ENCODE peak calls at places on chromosome 1, in four cellular contexts. O, N, U and T are unnamed samples.

GRCh38 chr1:107804746-107805145 is 160.2 kb downstream of the VAV3 start:
- DNase-seq in O (no peak), N (no peak), U (no peak), T (no peak)

GRCh38 chr1:159222075-159222865 is 17.6 kb downstream of the ACKR1 start:
- DNase-seq in O (no peak), N (no peak), U (no peak), T (no peak)

GRCh38 chr1:110880708-110881374 is 7.9 kb downstream of the CD53 start:
- DNase-seq in O (no peak), N (no peak), U (no peak), T (no peak)

GRCh38 chr1:203153989-203154821 is 21.4 kb downstream of the MYBPH start:
- DNase-seq in O (no peak), N (no peak), U (no peak), T (peak; percentile 88)

GRCh38 chr1:61119085-61119484 is 36.7 kb downstream of the NFIA start:
- DNase-seq in O (no peak), N (no peak), U (no peak), T (no peak)

GRCh38 chr1:220272841-220273090 is 513 bp upstream of the RAB3GAP2 start:
- DNase-seq in O (no peak), N (no peak), U (no peak), T (no peak)

GRCh38 chr1:150186789-150187559 is 37.3 kb downstream of the PLEKHO1 start:
- DNase-seq in O (no peak), N (no peak), U (no peak), T (peak; percentile 64)

GRCh38 chr1:234256359-234256758 is 116.9 kb upstream of the COA6 start:
- DNase-seq in O (no peak), N (no peak), U (no peak), T (peak; percentile 31)

GRCh38 chr1:66137235-66137634 is 344.5 kb downstream of the PDE4B start:
- DNase-seq in O (no peak), N (no peak), U (no peak), T (no peak)